ENCODE peak calls at places on chromosomes 6 and 20, in eight cellular contexts. O, F, B, J, G, V, H and S are unnamed samples.

GRCh38 chr20:9400371-9401025 is 113.9 kb upstream of the LAMP5 start:
- DNase-seq in J (no peak), H (no peak), O (no peak), V (no peak), B (no peak), F (no peak), G (no peak), S (no peak)

GRCh38 chr20:46375771-46376170 is 30.6 kb downstream of the ELMO2 start:
- DNase-seq in O (no peak), G (no peak), V (no peak), J (no peak), F (no peak), H (no peak), B (no peak), S (no peak)

GRCh38 chr6:15322781-15323536 is 77.1 kb downstream of the JARID2 start:
- DNase-seq in O (no peak), B (no peak), V (peak; percentile 67), J (no peak), F (no peak), H (no peak), G (no peak), S (no peak)

GRCh38 chr20:2751868-2752630 is 48.4 kb downstream of the CPXM1 start:
- DNase-seq in V (no peak), J (peak; percentile 34), O (peak; percentile 59), B (no peak), G (no peak), H (peak; percentile 56), F (peak; percentile 70), S (no peak)

GRCh38 chr6:46042355-46042999 is 26.8 kb upstream of the CLIC5 start:
- DNase-seq in J (no peak), O (peak; percentile 33), F (peak; percentile 10), V (peak; percentile 34), H (no peak), B (no peak), G (peak; percentile 21), S (peak; percentile 58)

GRCh38 chr6:44223471-44224153 is at the start of gene SLC29A1:
- DNase-seq in B (peak; percentile 87), O (peak; percentile 92), F (peak; percentile 84), J (peak; percentile 79), H (peak; percentile 83), V (peak; percentile 29), G (peak; percentile 87), S (no peak)

GRCh38 chr20:37973059-37973910 is 60.0 kb downstream of the TTI1 start:
- DNase-seq in O (no peak), J (no peak), B (no peak), V (no peak), H (no peak), F (no peak), G (no peak), S (no peak)

GRCh38 chr6:54646551-54647300 is 199.8 kb upstream of the FAM83B start:
- DNase-seq in B (no peak), V (no peak), G (no peak), F (no peak), H (no peak), J (no peak), O (no peak), S (no peak)

GRCh38 chr20:46709459-46710148 is at the start of gene SLC2A10:
- DNase-seq in F (peak; percentile 9), O (no peak), J (no peak), V (peak; percentile 80), B (peak; percentile 68), G (peak; percentile 66), H (no peak), S (no peak)

GRCh38 chr6:113969888-113970807 is 800 bp downstream of the HDAC2 start:
- DNase-seq in O (peak; percentile 55), H (peak; percentile 19), J (peak; percentile 50), F (peak; percentile 71), G (peak; percentile 68), V (peak; percentile 20), B (peak; percentile 62), S (no peak)

GRCh38 chr6:2633763-2634150 is 117.0 kb downstream of the MYLK4 start:
- DNase-seq in H (no peak), F (no peak), B (no peak), O (no peak), V (no peak), J (no peak), G (no peak), S (no peak)

GRCh38 chr6:161498359-161498758 is 224.5 kb upstream of the AGPAT4 start:
- DNase-seq in V (peak; percentile 34), J (no peak), O (no peak), H (no peak), B (peak; percentile 23), G (peak; percentile 66), F (no peak), S (peak; percentile 73)

GRCh38 chr6:1328129-1328528 is 16.2 kb downstream of the FOXQ1 start:
- DNase-seq in G (no peak), O (no peak), H (no peak), J (no peak), B (no peak), V (no peak), F (no peak), S (no peak)

GRCh38 chr6:144659202-144659731 is 374.1 kb downstream of the UTRN start:
- DNase-seq in B (peak; percentile 22), G (peak; percentile 39), H (no peak), V (peak; percentile 81), O (peak; percentile 33), F (peak; percentile 4), J (no peak), S (no peak)

GRCh38 chr20:47681977-47682812 is 103.1 kb downstream of the SULF2 start:
- DNase-seq in O (no peak), B (peak; percentile 76), F (no peak), G (no peak), V (no peak), H (no peak), J (no peak), S (no peak)

GRCh38 chr6:70847685-70848084 is 109.2 kb downstream of the B3GAT2 start:
- DNase-seq in B (no peak), H (no peak), G (no peak), O (no peak), V (no peak), F (no peak), J (no peak), S (no peak)

GRCh38 chr20:3461191-3461874 is 9.5 kb upstream of the ATRN start:
- DNase-seq in B (no peak), J (no peak), O (no peak), H (no peak), G (peak; percentile 51), F (no peak), V (no peak), S (no peak)

GRCh38 chr6:133567656-133568055 is 321.3 kb upstream of the TCF21 start:
- DNase-seq in B (no peak), V (peak; percentile 11), O (no peak), G (no peak), F (no peak), J (no peak), H (no peak), S (no peak)

GRCh38 chr6:11263185-11263817 is 30.8 kb upstream of the NEDD9 start:
- DNase-seq in H (no peak), O (no peak), B (peak; percentile 72), V (peak; percentile 69), F (no peak), J (no peak), G (no peak), S (no peak)

GRCh38 chr6:34496103-34496685 is 30.3 kb downstream of the PACSIN1 start:
- DNase-seq in G (no peak), O (no peak), F (no peak), H (no peak), B (no peak), J (no peak), V (no peak), S (no peak)

GRCh38 chr20:2349801-2350200 is 30.9 kb upstream of the TGM6 start:
- DNase-seq in B (no peak), H (no peak), V (no peak), F (no peak), J (no peak), O (no peak), G (no peak), S (no peak)

GRCh38 chr20:856361-856775 is 22.9 kb downstream of the FAM110A start:
- DNase-seq in J (no peak), H (peak; percentile 39), V (peak; percentile 83), B (no peak), F (peak; percentile 69), G (no peak), O (no peak), S (no peak)

GRCh38 chr6:37244430-37245310 is 12.9 kb upstream of the TBC1D22B start:
- DNase-seq in J (no peak), F (no peak), V (peak; percentile 100), B (peak; percentile 88), H (no peak), O (no peak), G (no peak), S (no peak)

GRCh38 chr6:128208851-128209580 is 308.2 kb upstream of the THEMIS start:
- DNase-seq in J (no peak), F (no peak), V (peak; percentile 10), O (no peak), B (no peak), G (no peak), H (no peak), S (no peak)

GRCh38 chr20:63568986-63569949 is 4.8 kb downstream of the HELZ2 start:
- DNase-seq in B (no peak), V (no peak), G (no peak), O (no peak), H (no peak), F (no peak), J (no peak), S (no peak)

GRCh38 chr20:58650181-58650775 is 805 bp upstream of the STX16 start:
- DNase-seq in V (no peak), H (peak; percentile 41), J (peak; percentile 19), B (peak; percentile 54), G (no peak), O (peak; percentile 65), F (peak; percentile 41), S (no peak)

GRCh38 chr6:110681543-110682459 is 133.5 kb downstream of the CDK19 start:
- DNase-seq in H (no peak), G (no peak), O (no peak), J (no peak), V (no peak), F (no peak), B (no peak), S (no peak)

GRCh38 chr6:105769987-105770386 is 316.1 kb upstream of the PRDM1 start:
- DNase-seq in B (no peak), G (no peak), H (no peak), V (peak; percentile 8), O (no peak), F (no peak), J (no peak), S (no peak)